ENCODE peak calls at places on chromosomes 13 and 19, in nine cellular contexts. Q is cardiac fibroblast; E is activated CD4-positive, alpha-beta T cell treated with anti-CD3 and anti-CD28 coated beads, Interleukin-2, amount 50 U/mL, for 24 hours; Z is activated T-cell treated with anti-CD3 and anti-CD28 coated beads for 48 hours; V is heart left ventricle; M is stimulated activated CD4-positive, alpha-beta T cell treated with anti-CD3 and anti-CD28 coated beads, Interleukin-4, amount 100 ng/mL, for 48 hours; P is DMS 273 treated with DMSO at 0.1 percent for 48 hours; F is fibroblast of the conjunctiva; U is progenitor cell of endocrine pancreas. O is an unnamed sample.

GRCh38 chr19:47573076-47574026 is at the start of gene ZNF541:
- DNase-seq in Q (peak), E (peak), Z (peak), V (peak), M (peak), P (no peak), F (no peak), U (no peak), O (peak)

GRCh38 chr13:50277127-50277526 is 261.9 kb downstream of the KCNRG start:
- DNase-seq in Q (no peak), E (no peak), Z (no peak), V (no peak), M (no peak), P (no peak), F (no peak), U (no peak), O (no peak)

GRCh38 chr19:7534531-7534980 is 961 bp upstream of the PNPLA6 start:
- DNase-seq in Q (peak), E (no peak), Z (peak), V (peak), M (no peak), P (no peak), F (peak), U (no peak), O (no peak)

GRCh38 chr19:34409189-34410164 is 5.3 kb downstream of the PDCD2L start:
- DNase-seq in Q (no peak), E (no peak), Z (no peak), V (no peak), M (no peak), P (no peak), F (no peak), U (no peak), O (no peak)

GRCh38 chr13:79637086-79637763 is 156.3 kb downstream of the NDFIP2 start:
- DNase-seq in Q (no peak), E (no peak), Z (no peak), V (peak), M (no peak), P (peak), F (no peak), U (no peak), O (no peak)

GRCh38 chr19:55451522-55452380 is 8.7 kb upstream of the SHISA7 start:
- DNase-seq in Q (no peak), E (no peak), Z (no peak), V (no peak), M (no peak), P (no peak), F (no peak), U (no peak), O (no peak)

GRCh38 chr19:14603990-14604387 is 21.1 kb downstream of the CLEC17A start:
- DNase-seq in Q (no peak), E (no peak), Z (no peak), V (no peak), M (no peak), P (no peak), F (no peak), U (no peak), O (no peak)

GRCh38 chr19:45729774-45730388 is 815 bp downstream of the FBXO46 start:
- DNase-seq in Q (peak), E (no peak), Z (no peak), V (no peak), M (no peak), P (no peak), F (no peak), U (no peak), O (no peak)

GRCh38 chr19:43469160-43469480 is 3.7 kb upstream of the LYPD3 start:
- DNase-seq in Q (peak), E (no peak), Z (no peak), V (no peak), M (no peak), P (no peak), F (no peak), U (no peak), O (no peak)

GRCh38 chr13:38687246-38688229 is 661 bp downstream of the FREM2 start:
- DNase-seq in Q (peak), E (no peak), Z (no peak), V (peak), M (no peak), P (no peak), F (no peak), U (peak), O (peak)

GRCh38 chr13:92097337-92097903 is 699.0 kb downstream of the GPC5 start:
- DNase-seq in Q (no peak), E (no peak), Z (no peak), V (no peak), M (no peak), P (no peak), F (no peak), U (no peak), O (no peak)

GRCh38 chr19:7597689-7598088 is 2.0 kb downstream of the CAMSAP3 start:
- DNase-seq in Q (no peak), E (no peak), Z (no peak), V (no peak), M (no peak), P (no peak), F (no peak), U (no peak), O (no peak)

GRCh38 chr19:34201133-34201532 is 28.8 kb downstream of the LSM14A start:
- DNase-seq in Q (no peak), E (no peak), Z (no peak), V (no peak), M (no peak), P (no peak), F (no peak), U (no peak), O (no peak)

GRCh38 chr19:15288146-15288963 is 44.0 kb downstream of the BRD4 start:
- DNase-seq in Q (no peak), E (no peak), Z (no peak), V (no peak), M (no peak), P (peak), F (no peak), U (no peak), O (no peak)

GRCh38 chr13:114043421-114044053 is 69.7 kb upstream of the C13orf46 start:
- DNase-seq in Q (peak), E (no peak), Z (no peak), V (peak), M (no peak), P (no peak), F (peak), U (no peak), O (no peak)

GRCh38 chr13:45055198-45055901 is 65.0 kb upstream of the GTF2F2 start:
- DNase-seq in Q (peak), E (no peak), Z (peak), V (no peak), M (peak), P (peak), F (peak), U (no peak), O (no peak)

GRCh38 chr13:43298799-43299198 is 275.4 kb downstream of the DNAJC15 start:
- DNase-seq in Q (no peak), E (no peak), Z (no peak), V (no peak), M (no peak), P (peak), F (no peak), U (no peak), O (no peak)

GRCh38 chr13:106390360-106390759 is 145.1 kb downstream of the EFNB2 start:
- DNase-seq in Q (no peak), E (no peak), Z (no peak), V (no peak), M (no peak), P (no peak), F (no peak), U (no peak), O (no peak)

GRCh38 chr19:8158411-8159074 is 9.2 kb upstream of the FBN3 start:
- DNase-seq in Q (peak), E (no peak), Z (no peak), V (no peak), M (peak), P (peak), F (peak), U (peak), O (peak)

GRCh38 chr19:18399008-18399407 is 1.6 kb upstream of the LRRC25 start:
- DNase-seq in Q (peak), E (no peak), Z (no peak), V (no peak), M (no peak), P (no peak), F (no peak), U (no peak), O (peak)

GRCh38 chr13:98664047-98664446 is 87.1 kb upstream of the STK24 start:
- DNase-seq in Q (peak), E (peak), Z (peak), V (no peak), M (peak), P (no peak), F (peak), U (no peak), O (no peak)

GRCh38 chr19:7700128-7700470 is 1.8 kb downstream of the FCER2 start:
- DNase-seq in Q (no peak), E (no peak), Z (no peak), V (no peak), M (no peak), P (no peak), F (no peak), U (no peak), O (no peak)

GRCh38 chr19:16340654-16341053 is 16.0 kb downstream of the KLF2 start:
- DNase-seq in Q (no peak), E (no peak), Z (no peak), V (no peak), M (no peak), P (no peak), F (no peak), U (no peak), O (no peak)

O was measured in right lobe of liver.